ENCODE peak calls at places on chromosomes 3 and 15, in five cellular contexts. T is NT2/D1, P is tibial artery, K is testis, S is GM12878. D is an unnamed sample.

GRCh38 chr3:136818191-136818850 is 605 bp upstream of the SLC35G2 start:
- DNase-seq in K (peak; percentile 75), P (peak; percentile 66), T (no peak), S (no peak), D (peak; percentile 74)

GRCh38 chr15:48102167-48102566 is 18.6 kb upstream of the SLC24A5 start:
- DNase-seq in K (no peak), S (no peak), P (no peak), T (no peak), D (no peak)

GRCh38 chr15:32718822-32719716 is 1.3 kb downstream of the GREM1 start:
- DNase-seq in S (no peak), T (no peak), P (no peak), K (no peak), D (peak; percentile 33)

GRCh38 chr3:186974824-186975281 is 44.5 kb downstream of the ST6GAL1 start:
- DNase-seq in P (no peak), K (no peak), S (no peak), T (no peak), D (no peak)

GRCh38 chr15:74782596-74783071 is 754 bp downstream of the CSK start:
- DNase-seq in T (no peak), K (no peak), P (no peak), S (no peak), D (no peak)

GRCh38 chr3:113174806-113175490 is 36.4 kb upstream of the BOC start:
- DNase-seq in P (no peak), S (no peak), T (no peak), K (peak; percentile 21), D (no peak)

GRCh38 chr3:47012342-47013230 is 33.1 kb downstream of the NBEAL2 start:
- DNase-seq in P (peak; percentile 58), T (no peak), K (peak; percentile 12), S (no peak), D (no peak)

GRCh38 chr3:125150525-125151436 is 61.8 kb downstream of the SLC12A8 start:
- DNase-seq in P (no peak), T (no peak), S (no peak), K (peak; percentile 72), D (no peak)

GRCh38 chr3:194270627-194271458 is 80.3 kb downstream of the CPN2 start:
- DNase-seq in P (peak; percentile 99), S (no peak), T (no peak), K (peak; percentile 96), D (peak; percentile 80)

GRCh38 chr3:11530153-11530721 is 113.5 kb downstream of the VGLL4 start:
- DNase-seq in T (no peak), K (peak; percentile 66), P (peak; percentile 79), S (no peak), D (peak; percentile 49)

GRCh38 chr3:56796202-56796601 is 5.5 kb downstream of the ARHGEF3 start:
- DNase-seq in T (no peak), S (no peak), P (no peak), K (no peak), D (no peak)

GRCh38 chr3:121654493-121655385 is 6.0 kb downstream of the HCLS1 start:
- DNase-seq in P (no peak), S (peak; percentile 36), T (no peak), K (no peak), D (no peak)

GRCh38 chr3:143654906-143655305 is 193.4 kb downstream of the SLC9A9 start:
- DNase-seq in S (no peak), P (no peak), T (no peak), K (peak; percentile 15), D (no peak)

GRCh38 chr3:5464684-5465083 is 277.2 kb downstream of the EDEM1 start:
- DNase-seq in K (no peak), T (no peak), P (no peak), S (no peak), D (no peak)

GRCh38 chr3:48505146-48505545 is 1.2 kb upstream of the SHISA5 start:
- DNase-seq in K (no peak), S (no peak), T (no peak), P (no peak), D (no peak)

GRCh38 chr3:127652246-127652995 is 20.3 kb upstream of the ABTB1 start:
- DNase-seq in S (no peak), T (peak; percentile 70), K (peak; percentile 60), P (peak; percentile 75), D (peak; percentile 50)

GRCh38 chr3:192831111-192831644 is 86.5 kb downstream of the MB21D2 start:
- DNase-seq in S (no peak), K (no peak), T (no peak), P (no peak), D (peak; percentile 64)

GRCh38 chr15:51589881-51590570 is 32.5 kb downstream of the DMXL2 start:
- DNase-seq in P (no peak), K (no peak), T (no peak), S (peak; percentile 8), D (no peak)

GRCh38 chr15:63517202-63517601 is 12.8 kb downstream of the USP3 start:
- DNase-seq in S (no peak), T (no peak), P (no peak), K (no peak), D (no peak)

GRCh38 chr15:67931861-67932260 is 92.0 kb upstream of the RNU6-1 start:
- DNase-seq in P (no peak), S (no peak), K (no peak), T (no peak), D (no peak)

GRCh38 chr3:187673012-187673411 is 2.8 kb upstream of the SST start:
- DNase-seq in S (no peak), P (no peak), T (no peak), K (no peak), D (no peak)

GRCh38 chr3:194488007-194488742 is 1.4 kb upstream of the ATP13A3 start:
- DNase-seq in S (no peak), K (no peak), P (no peak), T (no peak), D (peak; percentile 60)

GRCh38 chr3:64445318-64446300 is 220.3 kb upstream of the PRICKLE2 start:
- DNase-seq in P (no peak), S (no peak), T (peak; percentile 51), K (peak; percentile 35), D (peak; percentile 15)

GRCh38 chr15:90062023-90062728 is 40.1 kb downstream of the IDH2 start:
- DNase-seq in T (peak; percentile 90), P (no peak), S (no peak), K (no peak), D (no peak)

GRCh38 chr3:194351952-194352536 is 916 bp upstream of the CPN2 start:
- DNase-seq in S (no peak), K (no peak), T (no peak), P (no peak), D (no peak)

GRCh38 chr3:43353923-43354670 is 67.8 kb downstream of the SNRK start:
- DNase-seq in S (no peak), T (no peak), P (no peak), K (no peak), D (no peak)
- H3K9me3 ChIP-seq in S (no peaks in the 10 kb centered on the region), T (peaks cover 17% of the 10 kb centered on the region), P (peaks cover 51% of the 10 kb centered on the region), K (no peaks in the 10 kb centered on the region), D (no peaks in the 10 kb centered on the region)

DNA sequence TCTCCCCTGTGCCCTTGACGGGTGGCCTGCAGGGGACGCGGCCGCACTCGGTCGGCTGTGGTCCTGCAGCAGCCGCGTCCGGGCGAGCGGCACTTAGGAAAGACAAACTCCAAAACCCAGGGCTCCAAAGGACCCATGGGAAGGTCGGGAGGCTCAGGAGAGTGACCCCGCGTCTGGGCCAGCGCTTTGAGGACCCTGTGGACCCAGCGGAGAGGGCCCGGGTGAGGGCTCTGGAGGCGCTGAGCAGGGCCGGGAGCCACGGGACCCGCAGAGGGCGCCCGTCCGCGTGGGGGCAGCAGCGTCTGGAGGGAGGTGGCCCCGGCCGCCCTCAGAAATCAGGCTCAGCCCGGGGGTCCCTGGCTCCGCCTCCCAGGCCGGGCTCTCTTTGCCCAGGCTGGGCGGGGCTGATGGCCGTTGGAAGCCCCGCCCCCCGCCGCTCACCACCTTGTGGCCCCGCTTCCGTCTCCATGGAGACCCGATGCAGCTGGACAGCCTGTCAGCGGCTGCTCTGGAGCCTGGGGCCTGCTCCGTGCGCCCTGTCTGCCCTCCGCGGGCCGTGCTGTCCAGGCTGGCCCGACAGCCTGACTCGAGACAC is 34.6 kb upstream of the RPL32 start:
- DNase-seq in T (peak; percentile 43), P (no peak), S (no peak), K (peak; percentile 74), D (no peak)
- H3K4me3 ChIP-seq in T (peak overlapping the region; percentile 17), P (peak overlapping the region; percentile 41), S (no peak overlapping the region), K (peak overlapping the region; percentile 38), D (no peak overlapping the region)

GRCh38 chr15:26635105-26635504 is 137.8 kb downstream of the GABRB3 start:
- DNase-seq in S (no peak), K (no peak), P (no peak), T (no peak), D (no peak)

GRCh38 chr15:26639976-26640375 is 132.9 kb downstream of the GABRB3 start:
- DNase-seq in P (no peak), T (no peak), K (no peak), S (no peak), D (no peak)

GRCh38 chr15:26641144-26641543 is 131.7 kb downstream of the GABRB3 start:
- DNase-seq in T (no peak), P (no peak), S (no peak), K (no peak), D (no peak)

GRCh38 chr15:26644948-26645347 is 127.9 kb downstream of the GABRB3 start:
- DNase-seq in P (no peak), K (no peak), T (no peak), S (no peak), D (no peak)

DNA sequence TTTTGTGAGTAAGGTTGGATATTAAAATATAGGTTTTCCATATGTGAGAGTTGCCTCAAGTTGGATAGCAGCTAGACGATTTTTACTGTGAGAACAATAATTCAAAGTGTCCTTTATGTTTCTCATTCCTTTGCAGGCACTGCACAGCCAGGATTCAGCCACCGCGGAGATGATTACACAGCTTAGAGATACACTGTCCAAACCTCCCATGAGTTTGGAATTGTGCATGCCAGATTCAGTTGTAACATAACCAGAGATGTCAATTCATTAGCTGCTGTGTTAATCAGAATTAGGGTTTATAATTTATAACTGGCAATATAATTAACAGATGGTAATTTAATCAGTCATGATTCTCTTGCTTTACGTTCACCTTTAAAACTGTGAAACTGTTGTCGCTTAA is 132.3 kb downstream of the GABRB3 start:
- DNase-seq in T (no peak), S (no peak), K (no peak), P (no peak), D (no peak)
- H3K9me3 ChIP-seq in T (no peaks in the 10 kb centered on the region), S (no peaks in the 10 kb centered on the region), K (no peaks in the 10 kb centered on the region), P (no peaks in the 10 kb centered on the region), D (no peaks in the 10 kb centered on the region)

GRCh38 chr3:52704611-52705437 is 767 bp downstream of the GLT8D1 start:
- DNase-seq in P (peak; percentile 72), S (no peak), K (no peak), T (no peak), D (no peak)

GRCh38 chr3:52705688-52706686 is at the start of the genes GLT8D1 and SPCS1:
- DNase-seq in S (no peak), K (peak; percentile 93), T (peak; percentile 72), P (peak; percentile 91), D (peak; percentile 82)

GRCh38 chr3:52710512-52710911 is 4.6 kb downstream of the SPCS1 start:
- DNase-seq in S (no peak), T (no peak), P (no peak), K (no peak), D (no peak)

GRCh38 chr3:52705438-52705687 is 228 bp downstream of the GLT8D1 start:
- DNase-seq in T (no peak), K (no peak), S (no peak), P (no peak), D (no peak)

DNA sequence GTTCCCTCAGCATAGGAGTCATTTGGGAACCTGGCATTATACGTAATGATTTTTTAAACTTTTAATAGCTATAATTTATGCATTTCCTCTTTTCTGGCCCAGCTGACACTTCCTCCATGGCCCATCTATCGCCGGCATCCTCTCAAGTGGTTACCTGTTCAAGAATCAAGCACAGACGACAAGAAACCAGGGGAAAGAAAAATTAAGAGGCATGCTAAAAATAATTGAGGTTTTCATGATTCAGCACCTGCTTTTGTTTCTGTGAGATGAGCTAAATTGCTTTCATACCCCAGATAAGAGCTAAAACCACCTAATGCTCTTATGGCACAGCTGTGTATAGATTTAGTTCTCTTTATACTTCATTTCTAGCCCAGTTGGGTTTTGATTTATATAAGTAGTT is 1.7 kb downstream of the SPCS1 start:
- DNase-seq in T (no peak), P (no peak), K (no peak), S (peak; percentile 55), D (no peak)
- H3K4me3 ChIP-seq in T (no peak overlapping the region), P (peak overlapping the region; percentile 76), K (no peak overlapping the region), S (peak overlapping the region; percentile 90), D (no peak overlapping the region)

D was measured in MG63.